ENCODE peak calls at places on chromosomes 4 and X, in five cellular contexts. I, U, F, K and M are unnamed samples.

GRCh38 chr4:182219400-182219799 is 23.8 kb upstream of the TENM3 start:
- DNase-seq in K (no peak), U (no peak), F (no peak), I (no peak), M (no peak)

GRCh38 chrX:155070038-155070437 is 898 bp downstream of the CMC4 start:
- DNase-seq in I (no peak), K (no peak), F (no peak), U (no peak), M (no peak)

GRCh38 chrX:152892999-152893605 is 4.8 kb upstream of the ZNF185 start:
- DNase-seq in I (no peak), K (no peak), F (peak; percentile 21), U (no peak), M (peak; percentile 41)

GRCh38 chr4:1477045-1477905 is 71.0 kb upstream of the NKX1-1 start:
- DNase-seq in F (no peak), K (no peak), I (peak; percentile 3), U (no peak), M (no peak)

GRCh38 chr4:143773998-143774898 is 73.8 kb upstream of the FREM3 start:
- DNase-seq in I (peak; percentile 21), U (no peak), K (peak; percentile 31), F (peak; percentile 50), M (no peak)

GRCh38 chr4:2036327-2036726 is 22.8 kb upstream of the NAT8L start:
- DNase-seq in F (no peak), K (no peak), U (no peak), I (no peak), M (no peak)

GRCh38 chr4:150045410-150045809 is 32.8 kb upstream of the DCLK2 start:
- DNase-seq in K (no peak), I (peak; percentile 8), F (no peak), U (no peak), M (no peak)

GRCh38 chrX:115499112-115499805 is 61.7 kb upstream of the PLS3 start:
- DNase-seq in I (no peak), U (no peak), K (no peak), F (no peak), M (no peak)

GRCh38 chr4:7020290-7020689 is 22.9 kb upstream of the TADA2B start:
- DNase-seq in F (peak; percentile 41), I (no peak), K (no peak), U (no peak), M (no peak)

GRCh38 chr4:82017680-82018079 is 356.1 kb downstream of the HNRNPD start:
- DNase-seq in I (no peak), F (peak; percentile 14), U (peak; percentile 58), K (no peak), M (no peak)

GRCh38 chr4:15158410-15159091 is 156.3 kb downstream of the CPEB2 start:
- DNase-seq in F (no peak), U (no peak), K (no peak), I (no peak), M (no peak)

GRCh38 chr4:152369903-152370296 is 166.0 kb downstream of the FBXW7 start:
- DNase-seq in I (no peak), F (no peak), U (no peak), K (no peak), M (no peak)

GRCh38 chr4:72567821-72568620 is 1.0 kb downstream of the ADAMTS3 start:
- DNase-seq in K (no peak), F (peak; percentile 71), I (peak; percentile 69), U (no peak), M (peak; percentile 87)

GRCh38 chr4:2891294-2891693 is 47.6 kb downstream of the ADD1 start:
- DNase-seq in I (no peak), F (no peak), U (no peak), K (no peak), M (no peak)

GRCh38 chr4:147076179-147076578 is 130.5 kb upstream of the TTC29 start:
- DNase-seq in K (no peak), U (no peak), F (no peak), I (no peak), M (no peak)

GRCh38 chrX:129875669-129876068 is 30.3 kb upstream of the UTP14A start:
- DNase-seq in I (no peak), U (no peak), K (no peak), F (no peak), M (no peak)

GRCh38 chr4:184588893-184589292 is 60.4 kb downstream of the CASP3 start:
- DNase-seq in U (peak; percentile 93), F (no peak), I (no peak), K (no peak), M (no peak)

GRCh38 chr4:144223654-144224053 is 83.1 kb upstream of the GYPA start:
- DNase-seq in K (no peak), F (no peak), I (no peak), U (no peak), M (no peak)

GRCh38 chr4:6937748-6938147 is 28.1 kb downstream of the TBC1D14 start:
- DNase-seq in I (no peak), U (no peak), F (no peak), K (no peak), M (no peak)

GRCh38 chrX:50448565-50448964 is 22.1 kb downstream of the DGKK start:
- DNase-seq in I (no peak), K (no peak), U (no peak), F (peak; percentile 25), M (no peak)

GRCh38 chrX:119870626-119871131 is 854 bp downstream of the RNF113A start:
- DNase-seq in U (no peak), K (no peak), I (peak; percentile 26), F (peak; percentile 16), M (peak; percentile 52)
- TF ChIP-seq POLR2AphosphoS5 in U (no peak), K (no peak), I (no peak), F (no peak), M (no peak)

GRCh38 chrX:23334536-23334870 is at the start of gene PTCHD1:
- DNase-seq in F (no peak), K (no peak), U (no peak), I (peak; percentile 48), M (no peak)

GRCh38 chrX:23332888-23333821 is 1.5 kb upstream of the PTCHD1 start:
- DNase-seq in K (no peak), F (no peak), U (no peak), I (peak; percentile 30), M (no peak)

GRCh38 chrX:23333842-23334535 is 660 bp upstream of the PTCHD1 start:
- DNase-seq in U (no peak), I (peak; percentile 40), K (no peak), F (no peak), M (peak; percentile 71)

GRCh38 chrX:23331701-23332100 is 2.9 kb upstream of the PTCHD1 start:
- DNase-seq in F (no peak), U (no peak), I (no peak), K (no peak), M (no peak)

GRCh38 chrX:23332101-23332887 is 2.4 kb upstream of the PTCHD1 start:
- DNase-seq in F (no peak), K (no peak), I (peak; percentile 47), U (no peak), M (no peak)
- H3K4me3 ChIP-seq in F (no peak overlapping the region), K (no peak overlapping the region), I (peak overlapping the region; percentile 1), U (peak overlapping the region; percentile 78), M (peak overlapping the region; percentile 54)

GRCh38 chrX:45479835-45480422 is 279.3 kb upstream of the DIPK2B start:
- DNase-seq in I (no peak), F (no peak), K (no peak), U (no peak), M (no peak)

GRCh38 chrX:45479196-45479834 is 278.6 kb upstream of the DIPK2B start:
- DNase-seq in I (no peak), K (no peak), U (no peak), F (no peak), M (no peak)
- TF ChIP-seq POLR2AphosphoS5 in I (peak; percentile 71), K (no peak), U (no peak), F (no peak), M (no peak)

GRCh38 chrX:47585273-47585672 is 3.0 kb downstream of the TIMP1 start:
- DNase-seq in F (no peak), K (no peak), I (no peak), U (no peak), M (no peak)

GRCh38 chrX:47587091-47587891 is 5.1 kb downstream of the TIMP1 start:
- DNase-seq in K (no peak), F (no peak), U (no peak), I (no peak), M (no peak)

GRCh38 chrX:47584714-47585113 is 2.5 kb downstream of the TIMP1 start:
- DNase-seq in U (no peak), I (no peak), F (no peak), K (no peak), M (no peak)

GRCh38 chrX:47587906-47588735 is 5.9 kb downstream of the TIMP1 start:
- DNase-seq in K (no peak), F (no peak), U (no peak), I (no peak), M (no peak)

GRCh38 chrX:47586043-47586787 is 4.0 kb downstream of the TIMP1 start:
- DNase-seq in U (no peak), F (no peak), K (no peak), I (no peak), M (no peak)
- H3K4me3 ChIP-seq in U (no peak overlapping the region), F (no peak overlapping the region), K (no peak overlapping the region), I (no peak overlapping the region), M (no peak overlapping the region)

GRCh38 chr4:24574256-24574655 is 10.1 kb downstream of the DHX15 start:
- DNase-seq in I (no peak), U (no peak), F (no peak), K (no peak), M (no peak)

GRCh38 chr4:24570574-24571236 is 13.6 kb downstream of the DHX15 start:
- DNase-seq in U (no peak), F (no peak), I (no peak), K (no peak), M (no peak)

GRCh38 chr4:24573582-24573981 is 10.8 kb downstream of the DHX15 start:
- DNase-seq in K (no peak), F (no peak), U (no peak), I (no peak), M (no peak)

GRCh38 chr4:24578364-24578763 is 6.0 kb downstream of the DHX15 start:
- DNase-seq in U (no peak), F (no peak), I (no peak), K (no peak), M (no peak)

DNA sequence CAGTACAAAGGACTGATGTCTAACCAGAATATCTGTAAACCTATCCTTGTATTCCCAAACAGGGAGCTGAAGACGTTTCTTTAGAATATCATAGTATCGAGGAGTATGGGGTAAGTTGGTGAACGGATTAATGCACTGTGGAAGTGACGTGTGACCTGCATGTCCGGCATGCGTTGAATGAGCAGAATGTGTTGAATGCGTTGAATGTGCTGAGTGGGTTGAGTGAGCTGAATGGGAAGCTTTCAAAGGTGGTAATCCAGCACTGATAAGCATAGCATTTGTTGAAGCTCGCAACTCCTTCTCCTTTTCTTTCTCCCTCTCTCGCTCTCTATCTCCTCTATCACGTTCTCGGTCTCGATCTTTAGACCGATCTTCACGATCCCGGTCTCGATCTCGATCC is 8.1 kb downstream of the DHX15 start:
- DNase-seq in K (no peak), I (no peak), U (no peak), F (no peak), M (no peak)
- TF ChIP-seq POLR2AphosphoS5 in K (no peak), I (no peak), U (no peak), F (no peak), M (no peak)

DNA sequence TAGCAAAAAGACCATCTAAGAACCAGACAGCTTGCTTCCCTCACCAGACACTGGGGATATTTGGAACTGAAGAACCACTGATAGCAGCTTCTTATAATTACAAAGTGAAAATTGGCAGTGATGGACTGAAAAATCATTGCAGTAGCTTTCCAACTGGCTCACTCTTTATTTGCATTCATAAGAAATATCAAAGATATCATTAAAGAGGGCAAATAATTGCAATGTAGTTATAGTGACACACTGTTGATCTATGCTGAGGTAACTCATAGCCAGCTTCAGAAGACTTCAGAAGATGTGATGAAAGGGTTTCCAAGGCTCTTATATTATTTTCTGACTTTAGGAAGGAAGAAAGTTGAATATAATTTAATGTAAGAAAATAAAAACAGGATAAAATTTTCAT is 5.8 kb downstream of the RASSF6 start:
- DNase-seq in K (no peak), I (no peak), U (no peak), F (no peak), M (no peak)
- H3K4me3 ChIP-seq in K (no peak overlapping the region), I (no peak overlapping the region), U (no peak overlapping the region), F (no peak overlapping the region), M (no peak overlapping the region)